ENCODE peak calls at places on chromosome 21, in four cellular contexts. One of them, this sample, is unnamed.

GRCh38 chr21:15875286-15875685 is 145.5 kb downstream of the USP25 start:
- DNase-seq in GM12878: no peak
- DNase-seq in HepG2: no peak
- DNase-seq in K562: no peak
- DNase-seq in this sample: no peak

GRCh38 chr21:32481875-32482408 is 69.4 kb downstream of the EVA1C start:
- DNase-seq in HepG2: no peak
- DNase-seq in K562: peak; percentile 3
- DNase-seq in GM12878: no peak
- DNase-seq in this sample: no peak

GRCh38 chr21:37139902-37140301 is 66.8 kb downstream of the TTC3 start:
- DNase-seq in HepG2: no peak
- DNase-seq in K562: no peak
- DNase-seq in GM12878: no peak
- DNase-seq in this sample: no peak

GRCh38 chr21:15204140-15204774 is 139.5 kb upstream of the NRIP1 start:
- DNase-seq in K562: no peak
- DNase-seq in GM12878: no peak
- DNase-seq in HepG2: no peak
- DNase-seq in this sample: peak; percentile 38

GRCh38 chr21:37259426-37259825 is 7.7 kb downstream of the VPS26C start:
- DNase-seq in GM12878: no peak
- DNase-seq in K562: no peak
- DNase-seq in HepG2: no peak
- DNase-seq in this sample: no peak

GRCh38 chr21:42777064-42777756 is 102.1 kb downstream of the WDR4 start:
- DNase-seq in K562: no peak
- DNase-seq in GM12878: peak; percentile 5
- DNase-seq in HepG2: no peak
- DNase-seq in this sample: no peak

GRCh38 chr21:19490481-19490880 is 1086.9 kb upstream of the TMPRSS15 start:
- DNase-seq in K562: peak; percentile 51
- DNase-seq in HepG2: no peak
- DNase-seq in GM12878: no peak
- DNase-seq in this sample: no peak

GRCh38 chr21:44405091-44405947 is 50.0 kb upstream of the LRRC3 start:
- DNase-seq in GM12878: no peak
- DNase-seq in K562: no peak
- DNase-seq in HepG2: no peak
- DNase-seq in this sample: no peak

GRCh38 chr21:37862536-37862935 is 53.7 kb downstream of the KCNJ6 start:
- DNase-seq in GM12878: no peak
- DNase-seq in HepG2: no peak
- DNase-seq in K562: no peak
- DNase-seq in this sample: peak; percentile 48

GRCh38 chr21:42317341-42317741 is 2.1 kb upstream of the TFF3 start:
- DNase-seq in GM12878: no peak
- DNase-seq in K562: no peak
- DNase-seq in HepG2: no peak
- DNase-seq in this sample: no peak

GRCh38 chr21:39125752-39126485 is 57.3 kb downstream of the PSMG1 start:
- DNase-seq in K562: no peak
- DNase-seq in HepG2: peak; percentile 80
- DNase-seq in GM12878: no peak
- DNase-seq in this sample: peak; percentile 64

GRCh38 chr21:37503848-37504467 is 137.4 kb downstream of the DYRK1A start:
- DNase-seq in GM12878: no peak
- DNase-seq in HepG2: peak; percentile 8
- DNase-seq in K562: no peak
- DNase-seq in this sample: no peak

GRCh38 chr21:15549671-15550070 is 180.1 kb upstream of the USP25 start:
- DNase-seq in HepG2: peak; percentile 1
- DNase-seq in K562: no peak
- DNase-seq in GM12878: no peak
- DNase-seq in this sample: no peak

GRCh38 chr21:42392731-42393442 is 3.0 kb downstream of the TMPRSS3 start:
- DNase-seq in HepG2: peak; percentile 23
- DNase-seq in GM12878: peak; percentile 96
- DNase-seq in K562: no peak
- DNase-seq in this sample: no peak

GRCh38 chr21:35338281-35338680 is 289.2 kb upstream of the RUNX1 start:
- DNase-seq in GM12878: no peak
- DNase-seq in HepG2: no peak
- DNase-seq in K562: no peak
- DNase-seq in this sample: no peak

GRCh38 chr21:42569732-42570301 is 56.2 kb downstream of the SLC37A1 start:
- DNase-seq in K562: no peak
- DNase-seq in GM12878: no peak
- DNase-seq in HepG2: no peak
- DNase-seq in this sample: no peak

GRCh38 chr21:42261832-42262200 is 42.9 kb downstream of the ABCG1 start:
- DNase-seq in HepG2: no peak
- DNase-seq in K562: no peak
- DNase-seq in GM12878: no peak
- DNase-seq in this sample: no peak

GRCh38 chr21:17467829-17468228 is 45.0 kb upstream of the CXADR start:
- DNase-seq in K562: no peak
- DNase-seq in GM12878: no peak
- DNase-seq in HepG2: peak; percentile 66
- DNase-seq in this sample: no peak

GRCh38 chr21:21163904-21164303 is 165.7 kb downstream of the NCAM2 start:
- DNase-seq in HepG2: peak; percentile 26
- DNase-seq in K562: peak; percentile 48
- DNase-seq in GM12878: no peak
- DNase-seq in this sample: peak; percentile 45

GRCh38 chr21:42887321-42887720 is 5.8 kb upstream of the NDUFV3 start:
- DNase-seq in GM12878: no peak
- DNase-seq in K562: no peak
- DNase-seq in HepG2: no peak
- DNase-seq in this sample: no peak

GRCh38 chr21:44347911-44348451 is 5.4 kb upstream of the TRPM2 start:
- DNase-seq in HepG2: no peak
- DNase-seq in GM12878: no peak
- DNase-seq in K562: no peak
- DNase-seq in this sample: no peak

GRCh38 chr21:35128526-35128925 is 79.4 kb upstream of the RUNX1 start:
- DNase-seq in HepG2: no peak
- DNase-seq in GM12878: no peak
- DNase-seq in K562: no peak
- DNase-seq in this sample: no peak

GRCh38 chr21:39004776-39005605 is 178.3 kb downstream of the PSMG1 start:
- DNase-seq in GM12878: no peak
- DNase-seq in HepG2: no peak
- DNase-seq in K562: peak; percentile 38
- DNase-seq in this sample: no peak

GRCh38 chr21:36697473-36698159 is 1.3 kb upstream of the SIM2 start:
- DNase-seq in GM12878: no peak
- DNase-seq in HepG2: no peak
- DNase-seq in K562: no peak
- DNase-seq in this sample: no peak

GRCh38 chr21:18801468-18801867 is 397.9 kb upstream of the TMPRSS15 start:
- DNase-seq in GM12878: no peak
- DNase-seq in K562: no peak
- DNase-seq in HepG2: no peak
- DNase-seq in this sample: no peak

GRCh38 chr21:25296239-25296638 is 311.0 kb downstream of the MRPL39 start:
- DNase-seq in GM12878: no peak
- DNase-seq in K562: no peak
- DNase-seq in HepG2: no peak
- DNase-seq in this sample: no peak

GRCh38 chr21:44710294-44710665 is 1.1 kb downstream of the TSPEAR start:
- DNase-seq in K562: no peak
- DNase-seq in HepG2: no peak
- DNase-seq in GM12878: no peak
- DNase-seq in this sample: no peak

GRCh38 chr21:35231115-35231514 is 182.0 kb upstream of the RUNX1 start:
- DNase-seq in HepG2: no peak
- DNase-seq in K562: no peak
- DNase-seq in GM12878: no peak
- DNase-seq in this sample: no peak

DNA sequence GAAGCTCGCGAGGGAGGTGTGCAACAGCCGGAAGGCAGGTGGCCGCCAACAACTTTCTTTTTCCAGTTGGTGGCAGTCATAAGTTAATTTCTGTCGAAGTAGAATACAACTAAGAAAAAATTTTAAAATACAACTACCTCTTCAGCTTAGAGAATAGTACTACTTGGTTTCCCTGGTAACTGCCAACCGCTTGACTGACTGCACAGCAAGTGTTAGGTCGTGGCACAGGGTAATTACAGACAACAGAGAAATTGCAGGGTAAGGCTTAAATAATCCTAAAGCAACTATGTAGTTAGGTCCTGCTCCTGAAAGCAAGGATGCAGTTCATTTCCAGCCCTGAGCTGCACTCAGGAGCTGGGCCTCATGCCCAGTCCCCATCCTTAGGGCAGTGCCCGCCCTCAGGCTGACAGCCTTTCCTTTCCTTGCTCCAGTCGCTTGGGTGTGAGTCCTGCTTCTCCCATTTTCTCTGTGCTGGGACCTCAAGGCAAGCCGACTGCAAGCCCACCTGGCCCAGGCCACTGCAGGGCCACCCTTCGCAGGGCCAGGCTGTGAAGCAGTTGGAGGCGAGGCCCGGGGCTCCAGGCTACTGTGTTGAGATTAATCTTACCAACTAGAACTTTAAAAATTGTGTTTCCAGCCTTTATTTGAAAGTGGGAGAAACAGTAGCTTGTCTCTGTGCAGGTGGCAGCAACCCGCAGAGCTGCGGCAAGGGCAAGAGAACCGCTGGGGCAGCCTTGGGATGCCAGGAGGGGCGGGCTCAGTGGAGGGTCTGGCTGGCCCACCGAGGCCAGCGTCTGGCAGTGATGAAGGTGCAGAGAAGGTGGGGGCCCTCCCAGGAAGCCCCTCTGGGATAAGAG is 148.3 kb downstream of the PCBP3 start:
- DNase-seq in GM12878: no peak
- DNase-seq in K562: no peak
- DNase-seq in HepG2: no peak
- DNase-seq in this sample: no peak
- TF ChIP-seq FOXK2 in GM12878: no peak
- TF ChIP-seq FOXK2 in K562: no peak
- TF ChIP-seq FOXK2 in HepG2: no peak
- TF ChIP-seq FOXK2 in this sample: no peak

DNA sequence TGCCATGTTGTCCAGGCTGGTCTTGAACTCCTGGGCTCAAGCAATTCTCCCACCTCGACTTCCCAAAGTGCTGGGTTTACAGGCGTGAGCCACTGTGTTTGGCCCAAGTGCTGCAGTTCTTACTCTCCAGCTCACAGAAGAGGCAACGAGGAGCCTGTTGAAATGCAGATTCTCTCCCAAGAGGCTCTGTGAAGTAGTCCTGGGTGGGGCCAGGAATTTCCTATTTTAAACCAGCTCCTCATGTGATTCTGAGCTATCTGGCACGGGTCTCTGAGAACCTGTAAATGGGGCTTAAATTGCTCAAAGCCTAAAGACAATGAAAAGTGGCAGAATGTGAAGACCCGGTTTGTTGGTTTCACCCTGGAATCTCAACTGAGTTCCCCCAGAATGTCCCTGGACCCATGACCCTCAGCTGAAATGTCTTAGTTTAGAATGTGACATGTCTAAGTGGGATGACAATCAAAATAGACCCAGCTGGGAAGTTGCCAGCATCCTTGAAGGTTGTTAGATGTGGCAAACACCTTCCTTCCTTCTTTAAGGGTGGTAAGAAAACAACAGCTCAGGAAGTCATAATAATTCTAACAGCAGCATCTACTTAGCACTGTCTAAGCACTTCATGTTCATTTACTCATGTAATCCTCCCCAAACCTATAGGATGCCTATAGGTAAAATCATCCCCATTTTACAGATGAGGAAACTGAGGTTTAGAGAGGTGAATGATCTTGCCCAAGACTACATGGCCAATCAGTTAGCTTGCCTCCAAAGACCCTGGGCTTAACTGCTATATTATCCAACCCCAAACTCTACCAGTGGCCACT is 20.8 kb upstream of the ATP5PO start:
- DNase-seq in GM12878: no peak
- DNase-seq in HepG2: no peak
- DNase-seq in K562: no peak
- DNase-seq in this sample: no peak
- TF ChIP-seq TARDBP in GM12878: no peak
- TF ChIP-seq TARDBP in HepG2: no peak
- TF ChIP-seq TARDBP in K562: no peak
- TF ChIP-seq TARDBP in this sample: no peak

GRCh38 chr21:46097826-46098286 is at the start of gene COL6A2:
- DNase-seq in HepG2: no peak
- DNase-seq in GM12878: no peak
- DNase-seq in K562: peak; percentile 93
- DNase-seq in this sample: peak; percentile 92

GRCh38 chr21:46098303-46099141 is 610 bp downstream of the COL6A2 start:
- DNase-seq in HepG2: no peak
- DNase-seq in K562: peak; percentile 33
- DNase-seq in GM12878: no peak
- DNase-seq in this sample: no peak

GRCh38 chr21:46100426-46100825 is 2.5 kb downstream of the COL6A2 start:
- DNase-seq in K562: no peak
- DNase-seq in GM12878: no peak
- DNase-seq in HepG2: no peak
- DNase-seq in this sample: no peak

GRCh38 chr21:46100020-46100419 is 2.1 kb downstream of the COL6A2 start:
- DNase-seq in HepG2: no peak
- DNase-seq in GM12878: no peak
- DNase-seq in K562: no peak
- DNase-seq in this sample: no peak

DNA sequence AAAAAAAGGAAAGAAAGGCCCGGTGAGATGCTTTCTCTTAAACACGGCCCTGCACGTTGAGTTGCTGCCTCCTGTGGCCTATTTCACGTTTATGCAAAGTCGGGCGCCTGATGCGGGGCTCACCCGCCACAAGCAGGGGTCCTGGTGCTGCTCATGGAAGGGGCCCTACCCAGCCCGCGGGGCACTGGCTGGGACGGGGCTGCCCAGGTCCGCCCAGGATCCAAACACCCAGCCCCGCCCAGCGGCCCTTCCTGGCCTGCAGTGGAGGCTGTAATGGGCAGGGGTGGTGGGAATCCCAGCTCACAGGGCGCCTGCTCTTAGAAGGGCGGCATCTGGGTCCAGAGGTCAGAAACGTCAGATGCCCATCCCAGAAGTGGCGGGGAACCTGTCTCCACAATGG is 1.6 kb downstream of the COL6A2 start:
- DNase-seq in HepG2: peak; percentile 15
- DNase-seq in GM12878: no peak
- DNase-seq in K562: peak; percentile 11
- DNase-seq in this sample: no peak
- TF ChIP-seq FOXK2 in HepG2: no peak
- TF ChIP-seq FOXK2 in GM12878: no peak
- TF ChIP-seq FOXK2 in K562: no peak
- TF ChIP-seq FOXK2 in this sample: no peak

DNA sequence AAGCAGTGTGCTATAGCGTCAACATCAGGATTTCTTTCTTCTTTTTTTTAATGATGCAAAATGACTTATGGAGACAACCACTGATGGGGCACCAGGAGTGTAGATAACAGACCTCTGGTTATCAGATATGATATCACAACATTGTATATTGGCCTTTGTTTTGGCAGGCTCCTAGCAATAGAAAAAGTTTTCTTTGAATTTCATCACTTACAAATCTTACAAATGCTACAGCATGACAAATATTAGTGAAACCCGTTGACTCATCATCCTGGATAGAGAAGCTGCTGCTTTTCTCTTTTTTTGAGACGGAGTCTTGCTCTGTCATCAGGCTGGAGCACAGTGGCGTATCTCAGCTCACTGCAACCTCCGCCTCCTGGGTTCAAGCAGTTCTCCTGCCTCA is 92.9 kb downstream of the LTN1 start:
- DNase-seq in GM12878: no peak
- DNase-seq in K562: no peak
- DNase-seq in HepG2: no peak
- DNase-seq in this sample: no peak
- TF ChIP-seq TARDBP in GM12878: no peak
- TF ChIP-seq TARDBP in K562: no peak
- TF ChIP-seq TARDBP in HepG2: no peak
- TF ChIP-seq TARDBP in this sample: no peak

This sample was measured in HEK293T.